ENCODE peak calls at places on chromosome 11, in ten cellular contexts. D is fibroblast of lung; A is heart right ventricle; T is PC-9; M is Panc1; W is dorsolateral prefrontal cortex; R is HL-60; V is prostate gland; I is uterus; B is CD8-positive, alpha-beta T cell. O is an unnamed sample.

GRCh38 chr11:30511408-30511807 is 74.7 kb downstream of the MPPED2 start:
- DNase-seq in D (no peak), A (no peak), T (no peak), M (no peak), W (no peak), R (no peak), V (no peak), I (no peak), B (no peak), O (no peak)

GRCh38 chr11:7555067-7555699 is 41.4 kb downstream of the PPFIBP2 start:
- DNase-seq in D (no peak), A (peak; percentile 75), T (no peak), M (no peak), W (peak; percentile 26), R (no peak), V (peak; percentile 67), I (no peak), B (no peak), O (no peak)

GRCh38 chr11:15747671-15748070 is 608.7 kb downstream of the SOX6 start:
- DNase-seq in D (peak; percentile 27), A (no peak), T (no peak), M (no peak), W (no peak), R (no peak), V (no peak), I (no peak), B (no peak), O (no peak)

GRCh38 chr11:66668653-66669430 is 8.8 kb downstream of the RBM4B start:
- DNase-seq in D (no peak), A (no peak), T (no peak), M (no peak), W (no peak), R (peak; percentile 77), V (no peak), I (no peak), B (no peak), O (no peak)

GRCh38 chr11:64723117-64723906 is at the start of gene NRXN2:
- DNase-seq in D (peak; percentile 68), A (peak; percentile 88), T (peak; percentile 56), M (no peak), W (peak; percentile 97), R (peak; percentile 73), V (peak; percentile 76), I (peak; percentile 87), B (peak; percentile 84), O (peak; percentile 26)

GRCh38 chr11:64299847-64300648 is at the start of gene CATSPERZ:
- DNase-seq in D (no peak), A (no peak), T (no peak), M (no peak), W (no peak), R (no peak), V (no peak), I (no peak), B (no peak), O (no peak)

GRCh38 chr11:76074178-76075112 is 131.9 kb downstream of the WNT11 start:
- DNase-seq in D (peak; percentile 68), A (no peak), T (no peak), M (no peak), W (no peak), R (no peak), V (no peak), I (no peak), B (no peak), O (no peak)

GRCh38 chr11:116432301-116432700 is 340.5 kb downstream of the BUD13 start:
- DNase-seq in D (no peak), A (no peak), T (no peak), M (no peak), W (peak; percentile 71), R (no peak), V (no peak), I (no peak), B (no peak), O (no peak)

GRCh38 chr11:66595245-66595904 is 2.4 kb downstream of the CCS start:
- DNase-seq in D (peak; percentile 57), A (peak; percentile 40), T (no peak), M (no peak), W (no peak), R (peak; percentile 91), V (no peak), I (no peak), B (no peak), O (no peak)

GRCh38 chr11:17683378-17684161 is 35.8 kb upstream of the MYOD1 start:
- DNase-seq in D (peak; percentile 93), A (no peak), T (peak; percentile 71), M (no peak), W (no peak), R (no peak), V (no peak), I (no peak), B (no peak), O (peak; percentile 18)

GRCh38 chr11:113296447-113297205 is 17.8 kb upstream of the TTC12 start:
- DNase-seq in D (no peak), A (no peak), T (peak; percentile 50), M (no peak), W (no peak), R (no peak), V (no peak), I (no peak), B (no peak), O (no peak)

GRCh38 chr11:17641792-17642350 is 77.5 kb upstream of the MYOD1 start:
- DNase-seq in D (no peak), A (no peak), T (no peak), M (no peak), W (no peak), R (no peak), V (no peak), I (no peak), B (no peak), O (no peak)

GRCh38 chr11:19506803-19507466 is 205.7 kb upstream of the NAV2 start:
- DNase-seq in D (no peak), A (no peak), T (no peak), M (no peak), W (no peak), R (no peak), V (no peak), I (no peak), B (no peak), O (no peak)

GRCh38 chr11:425301-425700 is 10.5 kb upstream of the SIGIRR start:
- DNase-seq in D (no peak), A (no peak), T (no peak), M (no peak), W (no peak), R (no peak), V (no peak), I (no peak), B (no peak), O (no peak)

GRCh38 chr11:429391-429790 is 12.4 kb downstream of the ANO9 start:
- DNase-seq in D (no peak), A (peak; percentile 6), T (no peak), M (no peak), W (no peak), R (no peak), V (no peak), I (no peak), B (no peak), O (no peak)

GRCh38 chr11:429931-430456 is 11.8 kb downstream of the ANO9 start:
- DNase-seq in D (no peak), A (no peak), T (no peak), M (no peak), W (no peak), R (no peak), V (no peak), I (no peak), B (no peak), O (no peak)

GRCh38 chr11:426851-427250 is 12.1 kb upstream of the SIGIRR start:
- DNase-seq in D (no peak), A (no peak), T (no peak), M (no peak), W (no peak), R (no peak), V (no peak), I (no peak), B (no peak), O (no peak)

GRCh38 chr11:428295-428694 is 13.5 kb upstream of the SIGIRR start:
- DNase-seq in D (no peak), A (peak; percentile 9), T (no peak), M (no peak), W (no peak), R (no peak), V (no peak), I (no peak), B (no peak), O (no peak)
- H3K4me3 ChIP-seq in D (no peak overlapping the region), A (no peak overlapping the region), T (no peak overlapping the region), M (no peak overlapping the region), W (no peak overlapping the region), R (no peak overlapping the region), V (no peak overlapping the region), I (no peak overlapping the region), B (no peak overlapping the region), O (no peak overlapping the region)

GRCh38 chr11:12106501-12106900 is 3.9 kb upstream of the MICAL2 start:
- DNase-seq in D (no peak), A (no peak), T (no peak), M (no peak), W (no peak), R (no peak), V (no peak), I (no peak), B (no peak), O (no peak)
- TF ChIP-seq CTCF in D (no peak), A (no peak), T (no peak), M (no peak), W (no peak), R (no peak), V (no peak), I (no peak), B (no peak), O (no peak)

GRCh38 chr11:2265396-2265795 is 5.0 kb downstream of the ASCL2 start:
- DNase-seq in D (no peak), A (no peak), T (no peak), M (no peak), W (no peak), R (peak; percentile 12), V (no peak), I (no peak), B (no peak), O (no peak)

GRCh38 chr11:2263724-2264360 is 6.5 kb downstream of the ASCL2 start:
- DNase-seq in D (no peak), A (no peak), T (no peak), M (no peak), W (no peak), R (no peak), V (no peak), I (no peak), B (no peak), O (no peak)

GRCh38 chr11:2263012-2263565 is 7.3 kb downstream of the ASCL2 start:
- DNase-seq in D (no peak), A (no peak), T (no peak), M (no peak), W (no peak), R (no peak), V (no peak), I (no peak), B (no peak), O (no peak)

GRCh38 chr11:2265854-2266585 is 4.4 kb downstream of the ASCL2 start:
- DNase-seq in D (no peak), A (no peak), T (no peak), M (no peak), W (no peak), R (no peak), V (peak; percentile 3), I (no peak), B (no peak), O (no peak)

GRCh38 chr11:2264366-2265011 is 5.9 kb downstream of the ASCL2 start:
- DNase-seq in D (no peak), A (no peak), T (no peak), M (no peak), W (no peak), R (no peak), V (no peak), I (no peak), B (no peak), O (no peak)
- H3K27me3 ChIP-seq in D (peaks cover 3% of the 10 kb centered on the region), A (peaks cover 4% of the 10 kb centered on the region), T (no peaks in the 10 kb centered on the region), M (peaks cover 5% of the 10 kb centered on the region), W (peaks cover 17% of the 10 kb centered on the region), R (no peaks in the 10 kb centered on the region), V (no peaks in the 10 kb centered on the region), I (no peaks in the 10 kb centered on the region), B (no peaks in the 10 kb centered on the region), O (peaks cover 56% of the 10 kb centered on the region)

GRCh38 chr11:90251599-90251998 is 28.8 kb upstream of the CHORDC1 start:
- DNase-seq in D (no peak), A (no peak), T (no peak), M (no peak), W (no peak), R (no peak), V (no peak), I (no peak), B (no peak), O (no peak)
- H3K4me3 ChIP-seq in D (no peak overlapping the region), A (no peak overlapping the region), T (no peak overlapping the region), M (no peak overlapping the region), W (no peak overlapping the region), R (no peak overlapping the region), V (no peak overlapping the region), I (no peak overlapping the region), B (no peak overlapping the region), O (no peak overlapping the region)

O was measured in kidney epithelial cell.